ENCODE peak calls at places on chromosomes 6 and 20, in six cellular contexts. U is K562, G is A549, Z is WTC11, D is H1, F is HepG2. M is an unnamed sample.

GRCh38 chr6:34201455-34202098 is 35.1 kb upstream of the HMGA1 start:
- DNase-seq in F (no peak), G (no peak), Z (no peak), U (no peak), D (no peak), M (no peak)

GRCh38 chr20:665276-665675 is 10.3 kb downstream of the SCRT2 start:
- DNase-seq in Z (peak; percentile 30), G (no peak), F (no peak), U (no peak), D (no peak), M (no peak)

GRCh38 chr6:11333292-11333849 is 100.9 kb upstream of the NEDD9 start:
- DNase-seq in G (no peak), Z (peak; percentile 29), F (no peak), D (no peak), U (no peak), M (no peak)

GRCh38 chr20:35463455-35464300 is 8.3 kb downstream of the CEP250 start:
- DNase-seq in D (peak; percentile 81), F (peak; percentile 84), G (peak; percentile 74), U (peak; percentile 64), Z (peak; percentile 60), M (peak; percentile 79)

GRCh38 chr20:62821726-62822210 is 4.9 kb downstream of the COL9A3 start:
- DNase-seq in F (no peak), Z (no peak), D (no peak), G (no peak), U (no peak), M (no peak)

GRCh38 chr6:101626264-101626663 is 232.8 kb downstream of the GRIK2 start:
- DNase-seq in U (no peak), D (no peak), G (no peak), Z (no peak), F (no peak), M (no peak)

GRCh38 chr6:158057213-158057987 is 75.7 kb downstream of the SYNJ2 start:
- DNase-seq in F (no peak), G (peak; percentile 57), U (no peak), Z (no peak), D (no peak), M (peak; percentile 92)

GRCh38 chr6:1335367-1336037 is 23.6 kb downstream of the FOXQ1 start:
- DNase-seq in D (no peak), U (no peak), F (peak; percentile 98), Z (no peak), G (no peak), M (no peak)

GRCh38 chr6:131615275-131615674 is 12.8 kb downstream of the MED23 start:
- DNase-seq in Z (no peak), G (no peak), U (no peak), D (no peak), F (no peak), M (no peak)

GRCh38 chr6:7673063-7673536 is 52.8 kb upstream of the BMP6 start:
- DNase-seq in Z (peak; percentile 75), G (no peak), D (peak; percentile 74), F (no peak), U (peak; percentile 48), M (peak; percentile 15)

GRCh38 chr20:36624068-36624813 is 18.7 kb downstream of the RAB5IF start:
- DNase-seq in G (no peak), U (no peak), D (no peak), Z (peak; percentile 22), F (peak; percentile 49), M (no peak)

GRCh38 chr6:161463061-161463460 is 189.2 kb upstream of the AGPAT4 start:
- DNase-seq in G (no peak), U (no peak), D (no peak), F (no peak), Z (no peak), M (no peak)

GRCh38 chr6:109671721-109672120 is 19.3 kb downstream of the AK9 start:
- DNase-seq in D (no peak), G (no peak), U (no peak), Z (no peak), F (peak; percentile 10), M (peak; percentile 29)

GRCh38 chr6:44057931-44058616 is 69.2 kb downstream of the MRPL14 start:
- DNase-seq in G (no peak), Z (no peak), U (no peak), F (no peak), D (no peak), M (no peak)

GRCh38 chr6:21067521-21067920 is 526.0 kb upstream of the SOX4 start:
- DNase-seq in Z (no peak), F (no peak), G (no peak), D (no peak), U (peak; percentile 22), M (peak; percentile 90)

GRCh38 chr20:771741-772464 is 3.6 kb upstream of the SLC52A3 start:
- DNase-seq in G (no peak), Z (no peak), F (no peak), U (no peak), D (no peak), M (no peak)

GRCh38 chr6:168374051-168374502 is 54.5 kb upstream of the DACT2 start:
- DNase-seq in G (no peak), D (no peak), Z (no peak), U (no peak), F (no peak), M (no peak)

GRCh38 chr20:31687777-31688176 is 34.9 kb downstream of the BCL2L1 start:
- DNase-seq in D (no peak), G (no peak), U (no peak), F (no peak), Z (no peak), M (no peak)

GRCh38 chr20:32648761-32649615 is 24.8 kb downstream of the C20orf203 start:
- DNase-seq in F (no peak), Z (no peak), U (no peak), G (no peak), D (no peak), M (no peak)

GRCh38 chr20:48632825-48633619 is 194.8 kb downstream of the PREX1 start:
- DNase-seq in Z (no peak), D (no peak), U (no peak), F (no peak), G (no peak), M (no peak)

GRCh38 chr6:25963426-25964123 is 973 bp downstream of the TRIM38 start:
- DNase-seq in D (peak; percentile 49), G (no peak), Z (peak; percentile 19), U (peak; percentile 54), F (no peak), M (peak; percentile 34)

GRCh38 chr20:57795977-57796560 is 86.3 kb upstream of the PMEPA1 start:
- DNase-seq in G (no peak), Z (no peak), U (no peak), D (no peak), F (no peak), M (no peak)

GRCh38 chr6:26175428-26176181 is 88.4 kb downstream of the HFE start:
- DNase-seq in F (peak; percentile 72), Z (peak; percentile 46), G (no peak), U (peak; percentile 74), D (peak; percentile 54), M (peak; percentile 85)

GRCh38 chr6:161630674-161631073 is 356.8 kb upstream of the AGPAT4 start:
- DNase-seq in F (no peak), U (no peak), D (no peak), Z (no peak), G (no peak), M (no peak)

GRCh38 chr6:160141001-160141726 is 19.5 kb downstream of the SLC22A1 start:
- DNase-seq in D (no peak), F (no peak), G (no peak), Z (no peak), U (no peak), M (no peak)

GRCh38 chr6:21664263-21665081 is 70.9 kb downstream of the SOX4 start:
- DNase-seq in G (peak; percentile 18), D (peak; percentile 79), U (no peak), F (no peak), Z (peak; percentile 78), M (peak; percentile 61)

GRCh38 chr20:8774412-8774811 is 294.5 kb upstream of the PLCB4 start:
- DNase-seq in F (no peak), D (no peak), G (no peak), U (no peak), Z (no peak), M (no peak)

GRCh38 chr6:115832186-115832585 is 228.5 kb downstream of the FRK start:
- DNase-seq in G (no peak), U (no peak), Z (no peak), F (no peak), D (no peak), M (no peak)

GRCh38 chr20:23691675-23692074 is 2.8 kb upstream of the CST4 start:
- DNase-seq in F (no peak), D (no peak), Z (no peak), U (no peak), G (no peak), M (no peak)

GRCh38 chr20:35568645-35569044 is 26.8 kb downstream of the ERGIC3 start:
- DNase-seq in D (no peak), F (peak; percentile 78), U (peak; percentile 47), Z (peak; percentile 44), G (peak; percentile 55), M (no peak)

GRCh38 chr6:157813757-157814455 is 9.1 kb upstream of the SNX9 start:
- DNase-seq in Z (no peak), G (no peak), F (no peak), D (no peak), U (no peak), M (peak; percentile 63)

GRCh38 chr6:4582506-4582905 is 193.7 kb upstream of the CDYL start:
- DNase-seq in D (no peak), G (no peak), U (no peak), F (no peak), Z (no peak), M (no peak)

GRCh38 chr6:136791296-136792065 is 796 bp downstream of the MAP3K5 start:
- DNase-seq in G (peak; percentile 7), D (no peak), F (no peak), Z (peak; percentile 28), U (peak; percentile 48), M (peak; percentile 61)

GRCh38 chr6:29965873-29966601 is 23.7 kb downstream of the HLA-A start:
- DNase-seq in F (peak; percentile 95), U (peak; percentile 65), D (no peak), Z (no peak), G (peak; percentile 31), M (peak; percentile 75)
- TF ChIP-seq JUN in F (no peak), U (no peak), D (no peak), Z (no peak), G (no peak), M (no peak)

GRCh38 chr6:74768120-74768519 is 437.7 kb downstream of the COL12A1 start:
- DNase-seq in F (no peak), Z (no peak), U (no peak), G (no peak), D (no peak), M (no peak)
- TF ChIP-seq JUN in F (no peak), Z (no peak), U (no peak), G (no peak), D (no peak), M (no peak)

GRCh38 chr6:127176175-127176574 is 57.7 kb downstream of the RSPO3 start:
- DNase-seq in D (no peak), F (no peak), G (no peak), Z (no peak), U (no peak), M (peak; percentile 83)
- TF ChIP-seq JUN in D (no peak), F (no peak), G (no peak), Z (no peak), U (no peak), M (no peak)

DNA sequence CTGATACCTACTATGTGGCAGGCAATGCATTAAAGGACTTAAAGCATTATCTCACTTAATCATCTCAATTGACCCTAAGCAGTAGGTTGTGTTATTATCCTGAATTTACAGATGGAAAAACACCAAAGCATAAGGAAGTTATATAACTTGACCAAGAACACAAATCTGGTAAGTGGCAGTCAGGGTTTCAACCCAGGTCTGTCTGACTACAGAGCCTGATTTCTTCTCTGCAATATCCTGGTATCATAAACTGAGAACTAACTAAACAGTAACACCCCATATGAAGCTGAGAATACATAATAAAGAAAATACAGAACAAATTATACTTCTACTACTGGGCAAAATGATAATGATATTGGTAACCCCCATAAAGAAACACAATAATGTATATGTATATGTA is 13.8 kb upstream of the DST start:
- DNase-seq in D (no peak), U (no peak), Z (no peak), F (no peak), G (no peak), M (no peak)
- TF ChIP-seq JUN in D (no peak), U (no peak), Z (no peak), F (no peak), G (no peak), M (no peak)